ENCODE peak calls at places on chromosomes 11 and 22, in seven cellular contexts. V is fibroblast of lung, E is ovary, O is body of pancreas, H is psoas muscle, X is heart right ventricle, P is transverse colon. L is an unnamed sample.

GRCh38 chr22:39205344-39206021 is 39.3 kb downstream of the PDGFB start:
- DNase-seq in P (no peak), H (no peak), X (no peak), V (peak; percentile 67), E (no peak), O (peak; percentile 67), L (no peak)

GRCh38 chr22:42520663-42521546 is 1.3 kb upstream of the RRP7A start:
- DNase-seq in H (no peak), E (no peak), P (no peak), X (no peak), O (no peak), V (no peak), L (no peak)

GRCh38 chr11:34775417-34775888 is 140.7 kb downstream of the APIP start:
- DNase-seq in V (no peak), H (no peak), E (no peak), X (no peak), O (no peak), P (no peak), L (no peak)

GRCh38 chr11:103110406-103110805 is 1.2 kb downstream of the DYNC2H1 start:
- DNase-seq in X (no peak), P (no peak), O (no peak), H (no peak), E (no peak), V (peak; percentile 73), L (no peak)

GRCh38 chr22:46011627-46012181 is 34.7 kb upstream of the WNT7B start:
- DNase-seq in O (peak; percentile 21), H (peak; percentile 15), X (no peak), P (no peak), E (no peak), V (no peak), L (no peak)

GRCh38 chr11:123681007-123681406 is 26.6 kb upstream of the SCN3B start:
- DNase-seq in O (no peak), V (no peak), E (no peak), P (no peak), X (no peak), H (no peak), L (no peak)

GRCh38 chr22:22880645-22881044 is 7.0 kb upstream of the IGLL5 start:
- DNase-seq in H (no peak), E (no peak), V (no peak), X (no peak), O (no peak), P (no peak), L (no peak)

GRCh38 chr11:17406818-17407149 is 18.3 kb upstream of the KCNJ11 start:
- DNase-seq in V (no peak), X (no peak), E (no peak), O (no peak), H (no peak), P (no peak), L (no peak)

GRCh38 chr22:19066531-19067271 is 55.5 kb downstream of the DGCR2 start:
- DNase-seq in X (no peak), H (peak; percentile 42), P (no peak), E (no peak), O (no peak), V (peak; percentile 58), L (no peak)

GRCh38 chr11:113400631-113401230 is 13.2 kb downstream of the ANKK1 start:
- DNase-seq in V (no peak), H (no peak), E (no peak), P (no peak), X (no peak), O (no peak), L (no peak)

GRCh38 chr11:196786-197731 is 4.2 kb downstream of the SCGB1C1 start:
- DNase-seq in H (no peak), E (no peak), O (no peak), X (no peak), V (no peak), P (peak; percentile 6), L (peak; percentile 13)

GRCh38 chr11:35346472-35347136 is 72.8 kb downstream of the SLC1A2 start:
- DNase-seq in O (no peak), E (no peak), P (no peak), V (no peak), X (no peak), H (no peak), L (no peak)

GRCh38 chr22:19951351-19951750 is 9.7 kb upstream of the TXNRD2 start:
- DNase-seq in E (peak; percentile 53), P (no peak), O (peak; percentile 62), V (no peak), X (no peak), H (no peak), L (no peak)

GRCh38 chr11:69305885-69306540 is 12.1 kb downstream of the MYEOV start:
- DNase-seq in V (no peak), O (peak; percentile 58), H (no peak), E (no peak), X (no peak), P (no peak), L (no peak)

GRCh38 chr11:93751001-93751400 is 9.5 kb downstream of the C11orf54 start:
- DNase-seq in E (no peak), P (no peak), O (no peak), V (no peak), X (no peak), H (no peak), L (no peak)

DNA sequence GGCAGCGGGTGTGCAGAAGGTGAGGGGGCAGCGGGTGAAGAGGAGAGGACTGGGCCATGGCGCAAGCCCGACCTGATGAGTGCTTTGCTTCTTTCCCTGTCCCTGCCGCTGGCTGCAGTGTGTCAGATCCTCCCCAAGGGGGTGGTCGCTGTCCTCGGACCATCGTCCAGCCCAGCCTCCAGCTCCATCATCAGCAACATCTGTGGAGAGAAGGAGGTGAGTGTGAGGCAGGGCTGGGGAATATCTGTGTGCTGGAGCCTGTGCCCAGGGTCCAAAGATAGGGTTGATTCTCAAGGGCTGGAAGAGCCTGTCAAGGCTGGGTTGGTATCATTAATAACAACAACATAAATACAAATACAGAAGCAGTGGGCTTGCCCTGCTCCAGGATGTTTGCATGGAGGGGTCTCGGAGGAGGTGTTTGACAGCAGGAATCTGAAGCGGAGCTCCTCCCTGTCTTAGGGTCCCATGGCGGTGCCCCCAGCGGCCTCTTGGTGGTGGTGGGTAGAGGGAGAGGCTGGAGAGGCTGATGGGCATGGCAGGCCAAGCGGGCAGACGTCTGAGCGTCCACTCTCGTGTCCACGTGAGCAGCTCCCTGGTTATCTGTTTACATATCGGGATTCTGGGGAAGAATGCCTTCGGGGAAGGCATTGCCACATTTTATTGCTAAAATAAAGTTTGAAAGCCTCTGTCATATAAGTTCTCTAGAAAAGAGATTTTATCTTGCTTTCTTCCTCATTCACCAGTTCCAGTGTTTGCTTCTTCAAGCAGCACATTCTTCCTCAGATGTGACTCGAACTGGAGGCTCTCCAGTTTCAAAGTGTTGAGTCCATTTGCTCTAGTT is 208.4 kb upstream of the TBCEL start:
- DNase-seq in P (no peak), O (no peak), E (no peak), V (no peak), X (no peak), H (no peak), L (no peak)
- TF ChIP-seq CTCF in P (no peak), O (no peak), E (no peak), V (no peak), X (no peak), H (no peak), L (no peak)

DNA sequence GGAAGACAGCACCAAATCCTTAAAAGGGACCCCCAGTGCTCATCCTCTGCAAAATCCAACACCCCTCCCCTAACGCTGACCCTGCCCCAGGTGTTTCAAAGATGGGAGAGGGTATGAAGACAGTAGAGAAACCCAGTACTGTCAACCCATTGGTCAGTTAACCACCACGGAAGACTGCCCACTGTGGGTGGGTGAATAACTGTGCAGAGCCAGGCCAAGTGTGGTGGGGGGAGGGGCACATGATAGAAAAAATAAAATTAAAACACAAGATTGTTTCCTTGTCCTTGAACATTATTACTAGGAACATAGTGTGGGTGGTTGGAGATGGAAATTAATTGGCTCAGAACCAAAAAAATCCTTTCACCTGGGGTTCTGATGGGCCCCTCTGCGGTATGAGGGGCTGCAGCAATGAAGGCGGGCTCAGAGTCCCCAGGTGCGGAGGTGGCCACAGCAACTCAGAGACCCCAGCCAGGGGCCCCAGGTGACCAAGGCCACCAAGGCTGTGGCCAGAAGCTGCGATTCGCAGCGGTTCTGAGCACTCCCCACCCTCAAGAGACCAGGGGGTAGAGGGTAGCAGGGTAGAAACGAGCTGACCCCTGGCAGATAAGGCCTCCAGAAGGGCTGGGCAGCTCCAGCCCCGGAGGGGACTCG is 1.1 kb downstream of the TNKS1BP1 start:
- DNase-seq in P (no peak), O (no peak), H (no peak), X (no peak), E (peak; percentile 65), V (peak; percentile 48), L (peak; percentile 43)
- H3K4me1 ChIP-seq in P (peaks cover 44% of the 10 kb centered on the region), O (peaks cover 65% of the 10 kb centered on the region), H (peaks cover 49% of the 10 kb centered on the region), X (peaks cover 58% of the 10 kb centered on the region), E (peaks cover 26% of the 10 kb centered on the region), V (peaks cover 28% of the 10 kb centered on the region), L (peaks cover 4% of the 10 kb centered on the region)

GRCh38 chr22:31753005-31753633 is 700 bp upstream of the DEPDC5 start:
- DNase-seq in E (peak; percentile 64), P (peak; percentile 18), O (peak; percentile 28), X (peak; percentile 37), H (peak; percentile 39), V (no peak), L (peak; percentile 49)
- TF ChIP-seq CTCF in E (no peak), P (no peak), O (no peak), X (no peak), H (no peak), V (no peak), L (no peak)

GRCh38 chr11:12088531-12088930 is 21.9 kb upstream of the MICAL2 start:
- DNase-seq in H (no peak), E (no peak), X (no peak), V (no peak), O (no peak), P (no peak), L (no peak)

GRCh38 chr11:12085371-12086251 is 24.8 kb upstream of the MICAL2 start:
- DNase-seq in H (no peak), X (no peak), P (no peak), O (no peak), V (no peak), E (no peak), L (no peak)

GRCh38 chr11:12087075-12087775 is 23.2 kb upstream of the MICAL2 start:
- DNase-seq in V (peak; percentile 82), E (no peak), H (peak; percentile 38), P (peak; percentile 46), O (no peak), X (no peak), L (peak; percentile 52)

GRCh38 chr11:12088047-12088481 is 22.3 kb upstream of the MICAL2 start:
- DNase-seq in E (no peak), V (peak; percentile 71), X (peak; percentile 65), P (peak; percentile 61), O (peak; percentile 45), H (no peak), L (peak; percentile 82)

DNA sequence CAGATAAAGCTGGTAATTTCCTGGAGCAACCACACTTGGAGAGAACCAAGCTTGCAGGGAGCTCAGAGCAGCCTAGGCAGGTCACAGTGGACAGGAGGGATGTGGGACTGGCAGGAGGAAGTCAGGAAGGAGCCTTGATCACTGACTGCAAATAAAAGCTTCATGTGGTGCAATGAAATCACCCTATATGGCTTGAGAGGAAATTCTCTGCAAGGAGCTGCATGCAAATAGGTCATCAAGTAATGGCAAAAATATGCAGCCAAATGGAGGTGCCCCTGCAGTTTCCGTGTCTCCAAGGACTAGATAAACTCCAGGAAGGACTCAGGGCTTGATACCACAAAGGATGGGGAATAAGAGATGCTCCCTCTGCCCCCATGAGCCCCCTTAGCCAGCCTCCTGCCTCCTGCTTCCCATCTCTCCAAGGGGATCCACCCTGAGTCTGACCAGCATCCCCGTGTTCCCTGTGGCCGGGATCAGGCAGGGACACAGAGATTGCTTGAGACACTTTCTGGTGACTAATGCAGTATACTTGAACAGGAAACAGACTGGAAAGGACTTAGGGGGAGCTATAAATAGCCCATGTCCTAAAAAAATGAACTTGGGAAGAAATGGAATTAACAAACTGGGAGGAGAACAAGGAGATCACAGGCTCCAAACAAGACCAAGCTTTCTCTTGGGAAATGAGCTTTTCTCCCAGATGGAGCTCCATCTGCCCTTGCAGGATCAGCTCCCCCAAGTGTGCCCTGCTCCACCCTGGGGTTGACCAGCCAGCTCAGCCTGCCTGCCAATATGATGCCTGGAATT is 23.9 kb upstream of the MICAL2 start:
- DNase-seq in P (peak; percentile 64), E (no peak), H (peak; percentile 71), X (peak; percentile 45), V (peak; percentile 95), O (peak; percentile 34), L (peak; percentile 52)
- H3K4me1 ChIP-seq in P (peaks cover 57% of the 10 kb centered on the region), E (peaks cover 5% of the 10 kb centered on the region), H (peaks cover 24% of the 10 kb centered on the region), X (peaks cover 67% of the 10 kb centered on the region), V (peaks cover 46% of the 10 kb centered on the region), O (no peaks in the 10 kb centered on the region), L (peaks cover 6% of the 10 kb centered on the region)

L was measured in colonic mucosa.